ENCODE peak calls at places on chromosomes 1 and 21, in four cellular contexts. One of them, this sample, is unnamed.
A peak's percentile ranks its signal among the peaks of the same experiment; 100 is the strongest.

GRCh38 chr1:94009304-94009703 is 100.1 kb upstream of the GCLM start:
- DNase-seq in A549: no peak
- DNase-seq in CD8-positive, alpha-beta T cell: no peak
- DNase-seq in heart left ventricle: no peak
- DNase-seq in this sample: no peak

GRCh38 chr1:59730759-59731478 is 83.8 kb upstream of the HOOK1 start:
- DNase-seq in CD8-positive, alpha-beta T cell: no peak
- DNase-seq in A549: peak; percentile 40
- DNase-seq in heart left ventricle: peak; percentile 64
- DNase-seq in this sample: peak; percentile 68

GRCh38 chr1:21594935-21595897 is 73.9 kb downstream of the RAP1GAP start:
- DNase-seq in CD8-positive, alpha-beta T cell: peak; percentile 51
- DNase-seq in heart left ventricle: peak; percentile 74
- DNase-seq in A549: peak; percentile 70
- DNase-seq in this sample: peak; percentile 82

GRCh38 chr1:2194319-2194897 is at the start of gene FAAP20:
- DNase-seq in heart left ventricle: peak; percentile 82
- DNase-seq in A549: peak; percentile 32
- DNase-seq in CD8-positive, alpha-beta T cell: no peak
- DNase-seq in this sample: peak; percentile 78

GRCh38 chr1:152072311-152072710 is 16.6 kb downstream of the TCHHL1 start:
- DNase-seq in A549: no peak
- DNase-seq in heart left ventricle: no peak
- DNase-seq in CD8-positive, alpha-beta T cell: no peak
- DNase-seq in this sample: no peak

GRCh38 chr1:2980073-2980791 is 41.0 kb upstream of the ACTRT2 start:
- DNase-seq in heart left ventricle: no peak
- DNase-seq in A549: no peak
- DNase-seq in CD8-positive, alpha-beta T cell: no peak
- DNase-seq in this sample: peak; percentile 41

GRCh38 chr1:36857761-36858160 is 176.6 kb downstream of the GRIK3 start:
- DNase-seq in CD8-positive, alpha-beta T cell: no peak
- DNase-seq in A549: no peak
- DNase-seq in heart left ventricle: no peak
- DNase-seq in this sample: no peak

GRCh38 chr1:62823556-62823955 is 39.6 kb downstream of the ATG4C start:
- DNase-seq in CD8-positive, alpha-beta T cell: no peak
- DNase-seq in A549: no peak
- DNase-seq in heart left ventricle: no peak
- DNase-seq in this sample: no peak

GRCh38 chr1:4170953-4171352 is 270.9 kb upstream of the C1orf174 start:
- DNase-seq in heart left ventricle: no peak
- DNase-seq in CD8-positive, alpha-beta T cell: no peak
- DNase-seq in A549: no peak
- DNase-seq in this sample: no peak

GRCh38 chr1:234901491-234902049 is 227.1 kb downstream of the TOMM20 start:
- DNase-seq in heart left ventricle: peak; percentile 0
- DNase-seq in CD8-positive, alpha-beta T cell: no peak
- DNase-seq in A549: no peak
- DNase-seq in this sample: no peak

GRCh38 chr21:17118638-17119384 is 394.0 kb upstream of the CXADR start:
- DNase-seq in CD8-positive, alpha-beta T cell: no peak
- DNase-seq in heart left ventricle: peak; percentile 47
- DNase-seq in A549: no peak
- DNase-seq in this sample: no peak

GRCh38 chr1:64242895-64243756 is 39.7 kb downstream of the UBE2U start:
- DNase-seq in heart left ventricle: no peak
- DNase-seq in A549: no peak
- DNase-seq in CD8-positive, alpha-beta T cell: no peak
- DNase-seq in this sample: no peak

GRCh38 chr1:213761845-213762407 is 225.8 kb upstream of the PROX1 start:
- DNase-seq in heart left ventricle: no peak
- DNase-seq in CD8-positive, alpha-beta T cell: no peak
- DNase-seq in A549: no peak
- DNase-seq in this sample: no peak

GRCh38 chr1:3402258-3403010 is 52.0 kb upstream of the ARHGEF16 start:
- DNase-seq in CD8-positive, alpha-beta T cell: no peak
- DNase-seq in heart left ventricle: no peak
- DNase-seq in A549: no peak
- DNase-seq in this sample: no peak

GRCh38 chr1:68199603-68200002 is 32.7 kb downstream of the WLS start:
- DNase-seq in CD8-positive, alpha-beta T cell: no peak
- DNase-seq in A549: no peak
- DNase-seq in heart left ventricle: no peak
- DNase-seq in this sample: no peak

GRCh38 chr1:41483960-41484844 is at the start of gene EDN2:
- DNase-seq in heart left ventricle: peak; percentile 83
- DNase-seq in A549: peak; percentile 52
- DNase-seq in CD8-positive, alpha-beta T cell: no peak
- DNase-seq in this sample: peak; percentile 90

GRCh38 chr1:81230983-81231728 is 569.6 kb upstream of the ADGRL2 start:
- DNase-seq in CD8-positive, alpha-beta T cell: no peak
- DNase-seq in heart left ventricle: no peak
- DNase-seq in A549: no peak
- DNase-seq in this sample: no peak

GRCh38 chr1:23848673-23849616 is 19.1 kb downstream of the FUCA1 start:
- DNase-seq in CD8-positive, alpha-beta T cell: no peak
- DNase-seq in heart left ventricle: peak; percentile 41
- DNase-seq in A549: no peak
- DNase-seq in this sample: no peak

DNA sequence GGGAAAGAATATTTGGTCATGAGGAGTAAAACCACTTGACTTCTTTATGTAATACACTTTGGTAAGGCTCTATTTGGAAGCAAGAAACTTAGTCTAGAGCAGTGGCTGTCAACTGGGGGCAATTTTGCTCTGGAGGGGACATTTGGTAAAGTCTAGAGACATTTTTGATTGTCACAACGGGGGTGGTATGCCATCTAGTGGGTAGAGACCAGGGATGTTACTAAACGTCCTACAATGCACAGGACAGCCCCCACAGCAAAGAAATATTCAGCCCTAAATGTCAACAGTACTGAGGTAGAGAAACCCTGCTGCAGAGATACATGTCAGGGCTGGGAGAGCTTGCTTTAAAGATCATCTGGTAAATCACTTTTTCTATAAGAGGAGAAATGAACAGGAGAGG is 13.5 kb downstream of the FUCA1 start:
- DNase-seq in CD8-positive, alpha-beta T cell: no peak
- DNase-seq in A549: no peak
- DNase-seq in heart left ventricle: no peak
- DNase-seq in this sample: no peak
- TF ChIP-seq CTCF in CD8-positive, alpha-beta T cell: no peak
- TF ChIP-seq CTCF in A549: peak; percentile 43
- TF ChIP-seq CTCF in heart left ventricle: peak; percentile 23
- TF ChIP-seq CTCF in this sample: peak; percentile 42

GRCh38 chr1:32358435-32358834 is 3.9 kb downstream of the FAM229A start:
- DNase-seq in CD8-positive, alpha-beta T cell: no peak
- DNase-seq in heart left ventricle: no peak
- DNase-seq in A549: no peak
- DNase-seq in this sample: no peak

GRCh38 chr1:32361308-32361673 is 994 bp downstream of the FAM229A start:
- DNase-seq in heart left ventricle: no peak
- DNase-seq in A549: no peak
- DNase-seq in CD8-positive, alpha-beta T cell: no peak
- DNase-seq in this sample: no peak

GRCh38 chr1:32356478-32356877 is 5.8 kb downstream of the FAM229A start:
- DNase-seq in A549: no peak
- DNase-seq in CD8-positive, alpha-beta T cell: no peak
- DNase-seq in heart left ventricle: no peak
- DNase-seq in this sample: no peak

GRCh38 chr1:32353886-32354570 is 8.3 kb downstream of the FAM229A start:
- DNase-seq in CD8-positive, alpha-beta T cell: no peak
- DNase-seq in heart left ventricle: peak; percentile 75
- DNase-seq in A549: no peak
- DNase-seq in this sample: no peak

DNA sequence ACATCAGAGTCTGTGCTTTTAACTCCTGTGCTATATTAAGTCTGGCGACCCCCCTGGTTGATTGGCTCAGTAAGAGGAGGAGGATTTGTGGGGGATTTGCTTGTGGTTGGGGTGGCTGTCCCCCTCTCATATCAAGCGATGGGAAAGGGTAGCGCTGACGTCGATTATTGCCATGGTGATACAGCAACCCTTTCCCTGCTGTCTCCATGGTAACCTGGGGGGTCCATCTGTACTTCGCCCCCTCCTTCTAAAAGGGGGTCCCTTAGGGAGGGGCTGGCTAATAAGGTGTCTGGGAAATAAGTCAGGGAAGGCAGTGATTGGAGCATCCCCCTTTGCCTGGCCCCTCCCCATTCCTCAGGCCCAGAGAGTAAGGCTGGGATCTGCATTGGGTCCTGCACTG is 4.7 kb downstream of the FAM229A start:
- DNase-seq in A549: no peak
- DNase-seq in heart left ventricle: no peak
- DNase-seq in CD8-positive, alpha-beta T cell: no peak
- DNase-seq in this sample: no peak
- TF ChIP-seq CTCF in A549: no peak
- TF ChIP-seq CTCF in heart left ventricle: no peak
- TF ChIP-seq CTCF in CD8-positive, alpha-beta T cell: no peak
- TF ChIP-seq CTCF in this sample: no peak

GRCh38 chr1:91546876-91547275 is 46.2 kb downstream of the CDC7 start:
- DNase-seq in heart left ventricle: no peak
- DNase-seq in A549: no peak
- DNase-seq in CD8-positive, alpha-beta T cell: no peak
- DNase-seq in this sample: no peak
- TF ChIP-seq CTCF in heart left ventricle: no peak
- TF ChIP-seq CTCF in A549: peak; percentile 32
- TF ChIP-seq CTCF in CD8-positive, alpha-beta T cell: no peak
- TF ChIP-seq CTCF in this sample: no peak

GRCh38 chr1:29827801-29828525 is 591.6 kb downstream of the PTPRU start:
- DNase-seq in CD8-positive, alpha-beta T cell: peak; percentile 17
- DNase-seq in A549: no peak
- DNase-seq in heart left ventricle: no peak
- DNase-seq in this sample: no peak
- TF ChIP-seq CTCF in CD8-positive, alpha-beta T cell: no peak
- TF ChIP-seq CTCF in A549: no peak
- TF ChIP-seq CTCF in heart left ventricle: no peak
- TF ChIP-seq CTCF in this sample: no peak

GRCh38 chr1:208036177-208036808 is 125.4 kb upstream of the CD34 start:
- DNase-seq in CD8-positive, alpha-beta T cell: no peak
- DNase-seq in A549: peak; percentile 28
- DNase-seq in heart left ventricle: no peak
- DNase-seq in this sample: no peak
- TF ChIP-seq CTCF in CD8-positive, alpha-beta T cell: no peak
- TF ChIP-seq CTCF in A549: peak; percentile 35
- TF ChIP-seq CTCF in heart left ventricle: peak; percentile 36
- TF ChIP-seq CTCF in this sample: no peak

This sample was measured in right lobe of liver.